ENCODE peak calls at places on chromosomes 5 and 9, in four cellular contexts. O is A549, K is K562, U is HepG2. N is an unnamed sample.

GRCh38 chr5:24163091-24163490 is 481.7 kb downstream of the CDH10 start:
- DNase-seq in U (no peak), K (no peak), O (peak), N (no peak)

GRCh38 chr9:95440447-95440846 is 76.3 kb downstream of the PTCH1 start:
- DNase-seq in O (no peak), U (no peak), K (no peak), N (no peak)

GRCh38 chr9:107732781-107733529 is 243.4 kb upstream of the KLF4 start:
- DNase-seq in O (no peak), U (no peak), K (no peak), N (peak)

GRCh38 chr5:17258429-17258828 is 41.0 kb downstream of the BASP1 start:
- DNase-seq in K (no peak), U (no peak), O (no peak), N (peak)

GRCh38 chr5:170006016-170006415 is 25.7 kb upstream of the INSYN2B start:
- DNase-seq in O (peak), U (no peak), K (no peak), N (no peak)

GRCh38 chr5:168449166-168449565 is 37.1 kb upstream of the RARS1 start:
- DNase-seq in O (no peak), K (no peak), U (no peak), N (no peak)

GRCh38 chr5:127076730-127077129 is 3.4 kb upstream of the C5orf63 start:
- DNase-seq in K (no peak), O (no peak), U (no peak), N (peak)

GRCh38 chr9:122251351-122251750 is 13.3 kb downstream of the RBM18 start:
- DNase-seq in K (no peak), O (no peak), U (peak), N (no peak)

GRCh38 chr5:141779642-141780041 is 97.6 kb upstream of the ARAP3 start:
- DNase-seq in O (no peak), U (no peak), K (peak), N (peak)

GRCh38 chr5:89698028-89698427 is 711.5 kb downstream of the CETN3 start:
- DNase-seq in K (no peak), O (no peak), U (no peak), N (no peak)

GRCh38 chr5:5198815-5199214 is 58.7 kb downstream of the ADAMTS16 start:
- DNase-seq in O (no peak), U (no peak), K (no peak), N (no peak)

GRCh38 chr5:159132429-159133040 is 32.8 kb upstream of the EBF1 start:
- DNase-seq in U (no peak), K (no peak), O (no peak), N (no peak)

GRCh38 chr5:159128070-159128507 is 28.4 kb upstream of the EBF1 start:
- DNase-seq in O (no peak), K (peak), U (no peak), N (no peak)

GRCh38 chr5:159135896-159136531 is 36.3 kb upstream of the EBF1 start:
- DNase-seq in K (no peak), O (peak), U (no peak), N (peak)

DNA sequence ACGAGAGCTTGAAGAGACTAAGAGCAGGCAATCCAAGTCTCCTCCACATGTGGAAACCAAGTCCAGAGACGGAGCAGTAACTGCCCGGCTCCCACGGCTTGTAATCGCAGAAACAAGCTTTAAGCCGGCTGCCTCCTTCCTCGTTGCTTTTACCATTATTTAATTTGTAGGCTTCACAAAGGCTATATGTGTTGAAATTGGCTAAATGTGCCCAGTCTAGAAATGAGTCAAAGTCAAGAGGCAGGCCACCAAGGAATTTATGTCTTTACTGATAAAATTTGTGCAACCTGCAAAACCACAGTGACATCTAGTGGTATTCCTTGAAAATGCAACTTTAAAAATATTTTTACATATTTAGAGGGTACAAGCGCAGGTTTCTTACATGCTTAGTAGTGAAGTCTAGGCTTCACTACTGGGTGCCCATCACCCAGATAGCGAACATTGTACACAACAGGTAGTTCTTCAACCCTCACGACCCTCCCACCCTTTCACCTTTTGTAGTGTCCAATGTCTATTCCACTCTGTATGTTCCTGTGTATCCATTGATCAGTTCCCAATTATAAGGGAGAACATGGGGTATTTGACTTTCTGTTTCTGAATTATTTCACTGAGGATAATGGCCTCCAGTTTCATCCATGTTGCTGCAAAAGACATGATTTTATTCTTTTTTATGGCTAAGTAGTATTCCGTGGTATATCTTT is 33.5 kb upstream of the EBF1 start:
- DNase-seq in K (peak), U (peak), O (peak), N (peak)
- TF ChIP-seq MAZ in K (peak), U (no peak), O (no peak), N (no peak)

GRCh38 chr9:87668222-87668621 is 57.7 kb upstream of the CTSL start:
- DNase-seq in O (no peak), U (no peak), K (no peak), N (no peak)

GRCh38 chr9:87665516-87665915 is 60.4 kb upstream of the CTSL start:
- DNase-seq in U (no peak), O (no peak), K (no peak), N (no peak)

GRCh38 chr9:87668722-87669121 is 57.2 kb upstream of the CTSL start:
- DNase-seq in O (no peak), K (no peak), U (no peak), N (no peak)

GRCh38 chr9:87664153-87665060 is 61.5 kb upstream of the CTSL start:
- DNase-seq in O (no peak), K (no peak), U (no peak), N (no peak)

GRCh38 chr9:87667164-87667738 is 58.7 kb upstream of the CTSL start:
- DNase-seq in O (peak), K (peak), U (peak), N (no peak)
- TF ChIP-seq MAZ in O (no peak), K (no peak), U (no peak), N (no peak)

GRCh38 chr9:81685763-81686613 is 3.4 kb downstream of the TLE1 start:
- DNase-seq in U (peak), O (peak), K (no peak), N (peak)

GRCh38 chr9:81689343-81690175 is at the start of gene TLE1:
- DNase-seq in K (no peak), O (peak), U (peak), N (peak)

GRCh38 chr9:81686614-81687520 is 2.5 kb downstream of the TLE1 start:
- DNase-seq in O (peak), U (peak), K (no peak), N (peak)

GRCh38 chr9:81690251-81690851 is 1.0 kb upstream of the TLE1 start:
- DNase-seq in K (no peak), U (no peak), O (peak), N (peak)

DNA sequence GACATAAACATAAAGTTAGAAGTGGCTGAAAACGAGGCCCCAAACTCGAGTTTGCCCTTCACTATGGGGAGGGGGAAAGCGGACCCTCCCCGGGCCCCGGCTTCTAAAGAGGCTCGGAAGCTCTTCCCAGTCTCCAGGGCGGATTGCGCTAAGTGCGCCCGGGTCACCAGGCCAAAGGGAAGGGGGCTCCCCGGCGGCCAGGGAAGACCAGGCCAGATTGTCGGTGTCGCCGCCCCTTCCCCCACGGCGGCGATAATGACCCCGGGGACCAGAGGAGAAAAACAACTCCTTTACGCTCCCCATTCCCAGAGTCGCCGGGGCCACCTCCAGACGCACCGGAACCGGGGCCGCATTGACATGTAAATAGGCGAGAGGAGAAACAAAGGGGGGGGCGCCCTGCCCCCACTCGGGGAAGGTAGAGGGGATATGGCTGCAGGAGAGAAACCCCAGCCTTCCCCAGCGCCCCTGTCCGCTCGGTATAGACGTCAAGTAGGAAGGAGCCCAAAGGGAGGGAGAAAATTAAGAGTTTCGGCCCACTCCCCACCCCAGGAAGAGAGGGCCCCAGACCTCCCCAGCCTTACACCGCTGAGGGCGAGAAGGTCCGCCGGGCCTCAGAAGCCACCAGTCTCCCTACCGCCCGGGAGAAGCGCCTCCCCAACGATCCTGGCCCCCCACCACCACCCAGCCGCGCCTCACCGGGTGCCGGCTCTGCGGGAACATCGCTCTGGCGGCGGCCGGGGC is 1.7 kb downstream of the TLE1 start:
- DNase-seq in U (peak), O (peak), K (no peak), N (no peak)
- TF ChIP-seq MAZ in U (no peak), O (no peak), K (no peak), N (no peak)

DNA sequence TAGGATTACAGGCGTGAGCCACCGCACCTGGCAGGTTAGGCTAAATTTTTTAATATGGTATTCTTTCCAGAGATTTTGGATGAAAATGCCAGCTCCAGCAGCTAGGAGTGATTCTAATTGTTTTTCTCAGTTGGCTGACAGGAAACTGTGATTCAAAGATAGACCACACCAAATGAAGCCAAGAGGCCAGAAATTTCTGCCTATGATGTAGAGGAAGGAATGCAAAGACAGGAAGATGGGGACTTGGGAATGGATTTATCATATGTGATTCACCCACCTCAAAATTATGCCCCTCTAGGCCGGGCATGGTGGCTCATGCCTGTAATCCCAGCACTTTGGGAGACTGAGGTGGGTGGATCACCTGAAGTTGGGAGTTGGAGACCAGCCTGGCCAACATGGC is 53.3 kb downstream of the UGCG start:
- DNase-seq in K (no peak), U (no peak), O (no peak), N (peak)
- TF ChIP-seq MAZ in K (no peak), U (no peak), O (no peak), N (no peak)

GRCh38 chr9:12961276-12961809 is 186.5 kb downstream of the LURAP1L start:
- DNase-seq in U (no peak), K (no peak), O (no peak), N (peak)
- TF ChIP-seq MAZ in U (no peak), K (no peak), O (no peak), N (no peak)